ENCODE peak calls at places on chromosomes 1 and 21, in four cellular contexts. One of them, this sample, is unnamed. For H3K4me1, the result is how much of the 10 kb centered on the place peaks cover.

GRCh38 chr1:66929289-66929688 is 4.5 kb downstream of the MIER1 start:
- DNase-seq in A549: no peak
- DNase-seq in heart left ventricle: no peak
- DNase-seq in right lobe of liver: no peak
- DNase-seq in this sample: no peak

GRCh38 chr1:219119839-219120238 is 53.8 kb upstream of the LYPLAL1 start:
- DNase-seq in A549: no peak
- DNase-seq in right lobe of liver: no peak
- DNase-seq in heart left ventricle: no peak
- DNase-seq in this sample: no peak

GRCh38 chr1:32758177-32758794 is 55.7 kb upstream of the SYNC start:
- DNase-seq in heart left ventricle: no peak
- DNase-seq in A549: no peak
- DNase-seq in right lobe of liver: no peak
- DNase-seq in this sample: no peak

GRCh38 chr1:55143686-55144085 is 71.5 kb downstream of the USP24 start:
- DNase-seq in heart left ventricle: no peak
- DNase-seq in A549: no peak
- DNase-seq in right lobe of liver: no peak
- DNase-seq in this sample: no peak

GRCh38 chr21:14567557-14568279 is 21.6 kb upstream of the SAMSN1 start:
- DNase-seq in right lobe of liver: no peak
- DNase-seq in heart left ventricle: no peak
- DNase-seq in A549: no peak
- DNase-seq in this sample: no peak

GRCh38 chr1:19206947-19207346 is 3.1 kb downstream of the UBR4 start:
- DNase-seq in heart left ventricle: no peak
- DNase-seq in A549: no peak
- DNase-seq in right lobe of liver: no peak
- DNase-seq in this sample: no peak

GRCh38 chr1:205004296-205004813 is 38.7 kb upstream of the CNTN2 start:
- DNase-seq in right lobe of liver: no peak
- DNase-seq in heart left ventricle: no peak
- DNase-seq in A549: no peak
- DNase-seq in this sample: peak

GRCh38 chr1:114524933-114525332 is 13.9 kb upstream of the TRIM33 start:
- DNase-seq in A549: no peak
- DNase-seq in right lobe of liver: no peak
- DNase-seq in heart left ventricle: no peak
- DNase-seq in this sample: no peak

GRCh38 chr1:42518894-42519293 is 55.8 kb downstream of the CCDC30 start:
- DNase-seq in heart left ventricle: no peak
- DNase-seq in A549: no peak
- DNase-seq in right lobe of liver: no peak
- DNase-seq in this sample: no peak

GRCh38 chr1:200751717-200752116 is 13.0 kb downstream of the CAMSAP2 start:
- DNase-seq in right lobe of liver: no peak
- DNase-seq in heart left ventricle: no peak
- DNase-seq in A549: no peak
- DNase-seq in this sample: no peak

GRCh38 chr1:200311256-200311655 is 98.6 kb downstream of the ZNF281 start:
- DNase-seq in A549: no peak
- DNase-seq in right lobe of liver: no peak
- DNase-seq in heart left ventricle: no peak
- DNase-seq in this sample: no peak

GRCh38 chr1:178541829-178542553 is 29.1 kb downstream of the TEX35 start:
- DNase-seq in A549: peak
- DNase-seq in right lobe of liver: peak
- DNase-seq in heart left ventricle: peak
- DNase-seq in this sample: peak

GRCh38 chr1:202938287-202938925 is 11.4 kb upstream of the KLHL12 start:
- DNase-seq in right lobe of liver: no peak
- DNase-seq in A549: no peak
- DNase-seq in heart left ventricle: no peak
- DNase-seq in this sample: no peak

GRCh38 chr1:68516066-68516465 is 19.2 kb upstream of the DEPDC1 start:
- DNase-seq in A549: no peak
- DNase-seq in heart left ventricle: no peak
- DNase-seq in right lobe of liver: no peak
- DNase-seq in this sample: no peak

GRCh38 chr1:243294723-243295121 is 38.9 kb downstream of the SDCCAG8 start:
- DNase-seq in heart left ventricle: no peak
- DNase-seq in A549: no peak
- DNase-seq in right lobe of liver: no peak
- DNase-seq in this sample: no peak

GRCh38 chr1:31374511-31375196 is 1.8 kb upstream of the FABP3 start:
- DNase-seq in A549: no peak
- DNase-seq in right lobe of liver: no peak
- DNase-seq in heart left ventricle: peak
- DNase-seq in this sample: peak

GRCh38 chr1:26828352-26829093 is 2.0 kb downstream of the ZDHHC18 start:
- DNase-seq in heart left ventricle: no peak
- DNase-seq in right lobe of liver: peak
- DNase-seq in A549: no peak
- DNase-seq in this sample: no peak

GRCh38 chr1:101460709-101461108 is 223.9 kb downstream of the S1PR1 start:
- DNase-seq in A549: no peak
- DNase-seq in right lobe of liver: no peak
- DNase-seq in heart left ventricle: no peak
- DNase-seq in this sample: no peak

GRCh38 chr1:75796376-75797272 is at the start of gene MSH4:
- DNase-seq in right lobe of liver: no peak
- DNase-seq in heart left ventricle: peak
- DNase-seq in A549: no peak
- DNase-seq in this sample: peak

GRCh38 chr1:21644348-21644747 is 24.8 kb downstream of the RAP1GAP start:
- DNase-seq in right lobe of liver: no peak
- DNase-seq in heart left ventricle: no peak
- DNase-seq in A549: no peak
- DNase-seq in this sample: no peak

GRCh38 chr1:208059328-208060017 is 148.5 kb upstream of the CD34 start:
- DNase-seq in right lobe of liver: no peak
- DNase-seq in A549: no peak
- DNase-seq in heart left ventricle: no peak
- DNase-seq in this sample: no peak

GRCh38 chr1:106055900-106056299 is 1000.6 kb upstream of the PRMT6 start:
- DNase-seq in heart left ventricle: no peak
- DNase-seq in right lobe of liver: no peak
- DNase-seq in A549: no peak
- DNase-seq in this sample: no peak

GRCh38 chr21:23639726-23640125 is 1967.6 kb downstream of the MRPL39 start:
- DNase-seq in heart left ventricle: no peak
- DNase-seq in right lobe of liver: no peak
- DNase-seq in A549: no peak
- DNase-seq in this sample: no peak

GRCh38 chr1:14996133-14997050 is 157.2 kb upstream of the TMEM51 start:
- DNase-seq in A549: peak
- DNase-seq in right lobe of liver: no peak
- DNase-seq in heart left ventricle: no peak
- DNase-seq in this sample: no peak

GRCh38 chr1:86466986-86467385 is 1.7 kb upstream of the CLCA1 start:
- DNase-seq in right lobe of liver: no peak
- DNase-seq in heart left ventricle: no peak
- DNase-seq in A549: no peak
- DNase-seq in this sample: no peak

GRCh38 chr1:179025975-179026812 is 500 bp downstream of the FAM20B start:
- DNase-seq in heart left ventricle: peak
- DNase-seq in A549: peak
- DNase-seq in right lobe of liver: peak
- DNase-seq in this sample: peak

GRCh38 chr1:13663969-13664368 is 36.0 kb upstream of the PRDM2 start:
- DNase-seq in A549: no peak
- DNase-seq in right lobe of liver: no peak
- DNase-seq in heart left ventricle: no peak
- DNase-seq in this sample: no peak

GRCh38 chr1:156555715-156556114 is 16.6 kb downstream of the IQGAP3 start:
- DNase-seq in right lobe of liver: no peak
- DNase-seq in A549: no peak
- DNase-seq in heart left ventricle: no peak
- DNase-seq in this sample: no peak

GRCh38 chr1:193111641-193112090 is 6.5 kb upstream of the GLRX2 start:
- DNase-seq in heart left ventricle: peak
- DNase-seq in A549: no peak
- DNase-seq in right lobe of liver: peak
- DNase-seq in this sample: no peak

GRCh38 chr1:183817576-183818288 is 12.8 kb downstream of the RGL1 start:
- DNase-seq in right lobe of liver: no peak
- DNase-seq in A549: no peak
- DNase-seq in heart left ventricle: no peak
- DNase-seq in this sample: no peak

GRCh38 chr1:184698969-184699368 is 55.7 kb downstream of the EDEM3 start:
- DNase-seq in A549: no peak
- DNase-seq in right lobe of liver: no peak
- DNase-seq in heart left ventricle: no peak
- DNase-seq in this sample: no peak

GRCh38 chr1:184387069-184387870 is 441 bp downstream of the C1orf21 start:
- DNase-seq in right lobe of liver: peak
- DNase-seq in A549: no peak
- DNase-seq in heart left ventricle: peak
- DNase-seq in this sample: peak

GRCh38 chr1:22791736-22792325 is 81.2 kb downstream of the EPHB2 start:
- DNase-seq in right lobe of liver: no peak
- DNase-seq in A549: no peak
- DNase-seq in heart left ventricle: no peak
- DNase-seq in this sample: no peak

GRCh38 chr1:86470859-86471258 is 2.1 kb downstream of the CLCA1 start:
- DNase-seq in heart left ventricle: no peak
- DNase-seq in right lobe of liver: no peak
- DNase-seq in A549: no peak
- DNase-seq in this sample: no peak

GRCh38 chr21:44330698-44331097 is 8.5 kb downstream of the CFAP410 start:
- DNase-seq in A549: no peak
- DNase-seq in heart left ventricle: no peak
- DNase-seq in right lobe of liver: no peak
- DNase-seq in this sample: no peak
- H3K4me1 ChIP-seq in A549: under half
- H3K4me1 ChIP-seq in heart left ventricle: under half
- H3K4me1 ChIP-seq in right lobe of liver: under half
- H3K4me1 ChIP-seq in this sample: under half

GRCh38 chr1:93906480-93906879 is 2.8 kb downstream of the GCLM start:
- DNase-seq in A549: no peak
- DNase-seq in heart left ventricle: no peak
- DNase-seq in right lobe of liver: no peak
- DNase-seq in this sample: no peak
- TF ChIP-seq POLR2A in A549: no peak
- TF ChIP-seq POLR2A in heart left ventricle: no peak
- TF ChIP-seq POLR2A in right lobe of liver: no peak
- TF ChIP-seq POLR2A in this sample: no peak

DNA sequence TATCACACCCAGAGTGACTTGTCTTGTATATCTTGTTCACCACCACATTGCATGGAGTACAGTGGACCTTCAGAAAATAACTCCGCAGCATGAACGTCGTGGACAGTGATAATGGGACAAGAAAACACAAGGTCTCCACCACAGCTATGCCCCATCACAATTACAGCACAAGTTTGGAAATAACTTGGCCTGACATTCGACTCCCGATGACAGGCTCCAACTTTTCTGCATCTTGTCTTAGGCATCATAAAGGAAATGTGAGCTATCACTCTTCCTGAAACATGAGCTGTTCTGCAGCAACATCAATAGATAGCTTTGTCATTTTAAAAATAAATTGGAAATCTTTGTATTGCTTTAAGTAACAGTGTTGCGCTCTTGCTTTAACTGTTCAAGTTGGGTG is 2.9 kb downstream of the RRP1B start:
- DNase-seq in right lobe of liver: no peak
- DNase-seq in A549: no peak
- DNase-seq in heart left ventricle: no peak
- DNase-seq in this sample: no peak
- H3K4me1 ChIP-seq in right lobe of liver: under half
- H3K4me1 ChIP-seq in A549: under half
- H3K4me1 ChIP-seq in heart left ventricle: under half
- H3K4me1 ChIP-seq in this sample: under half

GRCh38 chr1:56821462-56821797 is 2.2 kb upstream of the FYB2 start:
- DNase-seq in A549: no peak
- DNase-seq in right lobe of liver: no peak
- DNase-seq in heart left ventricle: no peak
- DNase-seq in this sample: no peak

GRCh38 chr1:56820755-56821461 is 1.7 kb upstream of the FYB2 start:
- DNase-seq in heart left ventricle: peak
- DNase-seq in A549: peak
- DNase-seq in right lobe of liver: peak
- DNase-seq in this sample: peak

GRCh38 chr1:56825436-56825835 is 6.2 kb upstream of the FYB2 start:
- DNase-seq in right lobe of liver: no peak
- DNase-seq in heart left ventricle: no peak
- DNase-seq in A549: no peak
- DNase-seq in this sample: no peak

GRCh38 chr1:56827711-56828110 is 8.5 kb upstream of the FYB2 start:
- DNase-seq in A549: no peak
- DNase-seq in right lobe of liver: no peak
- DNase-seq in heart left ventricle: no peak
- DNase-seq in this sample: no peak

DNA sequence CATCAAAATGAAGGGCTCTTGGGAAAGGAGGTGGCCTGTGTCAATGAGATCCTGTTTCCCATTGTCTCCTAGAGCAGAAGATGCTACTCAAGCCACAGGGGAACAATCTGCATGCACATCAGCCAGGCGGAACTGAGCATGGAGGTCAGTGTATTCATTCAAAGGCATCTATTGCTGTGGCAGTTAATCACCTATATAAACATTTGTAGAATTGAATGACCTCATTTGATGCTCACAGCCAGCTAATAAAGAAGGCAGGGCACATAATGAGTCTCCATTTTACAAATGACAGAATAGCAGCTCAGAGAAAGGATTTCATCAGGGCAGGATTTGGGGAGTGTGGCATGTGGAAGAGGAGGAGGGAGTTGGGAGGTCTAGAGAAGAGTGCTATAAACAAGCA is 5.8 kb upstream of the FYB2 start:
- DNase-seq in heart left ventricle: no peak
- DNase-seq in right lobe of liver: no peak
- DNase-seq in A549: no peak
- DNase-seq in this sample: no peak
- TF ChIP-seq POLR2A in heart left ventricle: no peak
- TF ChIP-seq POLR2A in right lobe of liver: no peak
- TF ChIP-seq POLR2A in A549: no peak
- TF ChIP-seq POLR2A in this sample: no peak

DNA sequence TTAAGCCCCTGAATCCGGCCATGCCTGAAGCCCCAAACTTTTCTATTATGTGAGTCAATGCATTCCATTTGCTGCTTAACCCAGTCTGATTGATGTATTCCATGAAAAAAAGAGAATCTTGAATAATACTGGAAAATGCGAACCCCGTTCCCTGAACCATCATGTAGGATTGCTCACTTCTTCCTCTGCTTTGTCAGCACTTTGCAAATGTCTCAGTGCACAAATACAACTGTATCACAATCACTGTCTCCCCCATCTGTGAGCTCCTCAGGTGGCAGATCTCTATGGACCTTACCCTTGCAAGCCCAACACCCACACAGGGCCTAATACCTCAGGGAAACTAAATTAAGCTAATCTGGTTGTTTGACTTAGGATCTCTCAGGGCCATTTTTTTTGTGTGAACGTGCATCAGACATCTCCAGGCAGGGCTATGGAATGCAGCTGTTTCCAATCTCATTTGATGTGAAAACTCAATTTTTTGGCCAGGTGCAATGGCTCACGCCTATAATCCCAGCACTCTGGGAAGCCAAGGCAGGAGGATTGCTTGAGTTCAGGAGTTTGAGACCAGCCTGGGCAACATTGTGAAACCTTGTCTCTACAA is 2.1 kb upstream of the RCAN3 start:
- DNase-seq in right lobe of liver: no peak
- DNase-seq in heart left ventricle: no peak
- DNase-seq in A549: no peak
- DNase-seq in this sample: no peak
- H3K4me1 ChIP-seq in right lobe of liver: under half
- H3K4me1 ChIP-seq in heart left ventricle: under half
- H3K4me1 ChIP-seq in A549: under half
- H3K4me1 ChIP-seq in this sample: under half